ENCODE peak calls at places on chromosomes 16 and 17, in five cellular contexts. H, M, C, D and V are unnamed samples.

GRCh38 chr16:28549301-28549899 is 4.3 kb upstream of the SGF29 start:
- DNase-seq in C (peak; percentile 46), H (peak; percentile 27), M (no peak), D (no peak), V (no peak)

GRCh38 chr16:4609200-4610010 is 5.3 kb downstream of the UBALD1 start:
- DNase-seq in H (no peak), C (no peak), M (no peak), D (peak; percentile 48), V (no peak)

GRCh38 chr17:67365762-67366192 is 600 bp downstream of the PSMD12 start:
- DNase-seq in D (no peak), H (peak; percentile 80), M (no peak), C (no peak), V (no peak)

GRCh38 chr16:89588413-89589109 is 13.0 kb downstream of the CPNE7 start:
- DNase-seq in H (no peak), D (no peak), C (no peak), M (no peak), V (no peak)

GRCh38 chr17:5468075-5468473 is 708 bp downstream of the DHX33 start:
- DNase-seq in H (no peak), C (no peak), D (no peak), M (no peak), V (no peak)

GRCh38 chr16:21186326-21186691 is 25.1 kb downstream of the ZP2 start:
- DNase-seq in M (no peak), C (no peak), D (no peak), H (no peak), V (no peak)

GRCh38 chr17:73644145-73645049 is at the start of gene SDK2:
- DNase-seq in H (peak; percentile 1), C (no peak), M (no peak), D (peak; percentile 83), V (no peak)

GRCh38 chr17:47895254-47895855 is 681 bp upstream of the SP2 start:
- DNase-seq in C (no peak), D (no peak), M (no peak), H (peak; percentile 28), V (no peak)

GRCh38 chr16:67516296-67517177 is 12.1 kb upstream of the RIPOR1 start:
- DNase-seq in D (no peak), C (no peak), H (peak; percentile 79), M (no peak), V (no peak)

GRCh38 chr17:56583772-56584171 is 9.7 kb upstream of the NOG start:
- DNase-seq in D (no peak), M (no peak), C (no peak), H (no peak), V (no peak)

GRCh38 chr17:305090-305976 is 47.3 kb downstream of the RPH3AL start:
- DNase-seq in M (no peak), C (peak; percentile 39), D (peak; percentile 79), H (no peak), V (peak; percentile 77)

GRCh38 chr16:89505204-89506112 is 2.7 kb upstream of the SPG7 start:
- DNase-seq in D (no peak), C (peak; percentile 96), H (peak; percentile 72), M (no peak), V (peak; percentile 89)

GRCh38 chr16:27748868-27749546 is 199.1 kb downstream of the KATNIP start:
- DNase-seq in H (peak; percentile 85), C (no peak), D (peak; percentile 82), M (peak; percentile 44), V (peak; percentile 64)

GRCh38 chr17:57869599-57870282 is 19.9 kb upstream of the MRPS23 start:
- DNase-seq in C (no peak), D (no peak), H (peak; percentile 94), M (no peak), V (no peak)

GRCh38 chr17:57871863-57872262 is 22.0 kb upstream of the MRPS23 start:
- DNase-seq in M (no peak), H (no peak), C (no peak), D (no peak), V (no peak)

GRCh38 chr17:57872536-57872935 is 22.7 kb upstream of the MRPS23 start:
- DNase-seq in D (no peak), H (no peak), M (no peak), C (no peak), V (no peak)

GRCh38 chr17:57870283-57870635 is 20.4 kb upstream of the MRPS23 start:
- DNase-seq in D (no peak), C (no peak), M (no peak), H (peak; percentile 45), V (no peak)

DNA sequence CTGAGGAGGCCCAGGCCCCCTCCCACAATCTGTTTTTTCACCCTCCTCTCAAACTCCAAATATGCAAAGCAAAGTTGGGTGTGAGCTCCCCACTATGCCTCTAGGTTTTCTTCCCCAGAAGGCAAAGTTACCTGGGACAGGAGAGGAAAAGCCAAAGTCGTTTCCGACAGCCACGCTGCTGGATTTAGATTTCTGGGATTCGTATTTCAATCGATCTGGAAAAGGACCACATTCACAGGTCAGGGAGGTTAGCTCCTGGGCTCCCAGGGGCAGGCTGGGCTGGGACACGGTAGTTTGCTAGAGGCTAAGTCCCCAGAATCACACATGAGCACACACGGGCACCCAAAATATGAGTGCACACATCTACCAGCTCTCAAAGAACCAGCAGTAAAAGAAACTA is 21.3 kb upstream of the MRPS23 start:
- DNase-seq in M (no peak), H (no peak), D (no peak), C (no peak), V (no peak)
- H3K4me1 ChIP-seq in M (peaks cover 42% of the 10 kb centered on the region), H (peaks cover 61% of the 10 kb centered on the region), D (peaks cover 37% of the 10 kb centered on the region), C (peaks cover 8% of the 10 kb centered on the region), V (no peaks in the 10 kb centered on the region)

GRCh38 chr16:11636172-11636721 is 32.0 kb upstream of the SNN start:
- DNase-seq in D (peak; percentile 89), C (no peak), H (no peak), M (peak; percentile 63), V (no peak)
- H3K4me1 ChIP-seq in D (peaks cover 7% of the 10 kb centered on the region), C (peaks cover 10% of the 10 kb centered on the region), H (peaks cover 21% of the 10 kb centered on the region), M (peaks cover 29% of the 10 kb centered on the region), V (no peaks in the 10 kb centered on the region)

GRCh38 chr17:3921853-3922319 is 5.6 kb upstream of the P2RX1 start:
- DNase-seq in M (no peak), C (no peak), H (peak; percentile 42), D (no peak), V (no peak)
- H3K4me1 ChIP-seq in M (peaks cover 15% of the 10 kb centered on the region), C (peaks cover 9% of the 10 kb centered on the region), H (no peaks in the 10 kb centered on the region), D (no peaks in the 10 kb centered on the region), V (no peaks in the 10 kb centered on the region)

DNA sequence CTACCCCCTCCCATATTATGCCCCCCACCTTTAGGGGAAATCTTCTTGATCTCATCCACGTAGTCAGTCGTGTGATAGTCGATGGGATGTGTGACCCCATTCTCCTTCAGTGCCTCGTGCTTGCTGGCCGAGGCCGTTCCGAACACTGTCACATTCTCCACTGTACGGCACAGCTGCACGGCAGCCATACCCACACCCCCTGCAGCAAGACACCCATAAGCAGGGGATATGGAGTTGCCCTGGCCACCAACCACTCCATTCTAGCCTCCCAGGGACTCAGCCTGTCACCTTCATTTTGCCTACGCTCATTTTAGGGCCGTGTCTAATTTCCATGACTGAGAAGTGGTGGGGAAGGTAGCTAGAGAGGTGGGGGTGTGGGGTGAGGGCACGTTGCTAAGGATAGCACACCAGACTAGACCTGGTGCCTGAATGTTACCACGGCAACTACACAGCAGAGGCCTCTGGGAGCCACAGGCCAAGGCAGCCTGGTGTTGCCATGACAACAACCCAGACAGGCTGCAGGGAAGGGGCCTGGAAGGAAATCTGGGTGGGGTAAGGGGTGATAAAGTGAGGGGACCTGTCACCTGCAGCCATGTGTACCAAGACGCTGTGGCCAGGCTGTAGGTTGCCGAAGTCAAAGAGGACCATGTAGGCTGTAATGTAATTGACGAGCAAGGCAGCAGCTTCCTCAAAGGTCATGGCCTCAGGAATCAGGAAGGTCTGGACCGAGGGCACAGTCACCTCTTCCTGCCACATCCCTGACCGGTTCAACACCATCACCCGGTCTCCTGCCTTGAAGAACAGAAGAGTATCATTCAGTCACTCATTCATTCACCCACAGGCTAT is 4.0 kb downstream of the VAT1 start:
- DNase-seq in H (no peak), D (peak; percentile 73), C (peak; percentile 78), M (no peak), V (peak; percentile 42)
- H3K4me1 ChIP-seq in H (peaks cover 13% of the 10 kb centered on the region), D (peaks cover 12% of the 10 kb centered on the region), C (peaks cover 14% of the 10 kb centered on the region), M (peaks cover 28% of the 10 kb centered on the region), V (no peaks in the 10 kb centered on the region)